ENCODE peak calls at places on chromosomes 11 and 22, in six cellular contexts. R is Kasumi-1, X is adipocyte, D is cardiac fibroblast, L is BE2C, G is fibroblast of lung. V is an unnamed sample.

GRCh38 chr11:31657091-31657490 is 147.5 kb downstream of the ELP4 start:
- DNase-seq in R (no peak), X (no peak), D (no peak), L (no peak), G (no peak), V (no peak)

GRCh38 chr11:110712643-110713468 is 619 bp upstream of the ARHGAP20 start:
- DNase-seq in R (peak), X (peak), D (peak), L (no peak), G (peak), V (no peak)

GRCh38 chr11:120594746-120595145 is 83.2 kb downstream of the GRIK4 start:
- DNase-seq in R (no peak), X (no peak), D (no peak), L (no peak), G (no peak), V (no peak)

GRCh38 chr22:36763576-36763975 is 12.3 kb downstream of the IFT27 start:
- DNase-seq in R (no peak), X (no peak), D (no peak), L (peak), G (no peak), V (no peak)

GRCh38 chr22:16866167-16866566 is 41.0 kb upstream of the XKR3 start:
- DNase-seq in R (no peak), X (no peak), D (peak), L (no peak), G (no peak), V (no peak)

GRCh38 chr11:45887587-45887986 is 2.1 kb downstream of the MAPK8IP1 start:
- DNase-seq in R (no peak), X (no peak), D (no peak), L (no peak), G (no peak), V (no peak)

GRCh38 chr22:50305393-50305657 is 2.1 kb downstream of the PLXNB2 start:
- DNase-seq in R (no peak), X (no peak), D (no peak), L (no peak), G (no peak), V (no peak)

GRCh38 chr11:119624102-119624615 is 104.8 kb downstream of the NECTIN1 start:
- DNase-seq in R (no peak), X (no peak), D (no peak), L (peak), G (no peak), V (peak)

GRCh38 chr11:63017306-63017974 is 1.8 kb upstream of the SLC22A8 start:
- DNase-seq in R (no peak), X (no peak), D (no peak), L (peak), G (no peak), V (no peak)

GRCh38 chr22:47062126-47062525 is 299.7 kb downstream of the TBC1D22A start:
- DNase-seq in R (no peak), X (no peak), D (no peak), L (no peak), G (no peak), V (no peak)

GRCh38 chr11:61885166-61885778 is 6.1 kb downstream of the FADS3 start:
- DNase-seq in R (no peak), X (no peak), D (no peak), L (no peak), G (no peak), V (no peak)

GRCh38 chr11:73439002-73439843 is 63.0 kb downstream of the RELT start:
- DNase-seq in R (no peak), X (peak), D (no peak), L (peak), G (no peak), V (no peak)

GRCh38 chr11:69912911-69913451 is 93.8 kb upstream of the FGF3 start:
- DNase-seq in R (peak), X (peak), D (no peak), L (peak), G (peak), V (peak)

GRCh38 chr11:114229062-114229450 is 67.1 kb upstream of the NNMT start:
- DNase-seq in R (no peak), X (no peak), D (no peak), L (no peak), G (no peak), V (no peak)

GRCh38 chr11:27471588-27472397 is 797 bp downstream of the LGR4 start:
- DNase-seq in R (peak), X (peak), D (no peak), L (peak), G (no peak), V (peak)

V was measured in NB4.